ENCODE peak calls at places on chromosomes 3 and 15, in nine cellular contexts. One of them, this sample, is unnamed. For H3K9me3, the result is how much of the 10 kb centered on the place peaks cover.

GRCh38 chr15:73328149-73328820 is 40.5 kb downstream of the HCN4 start:
- DNase-seq in adrenal gland: no peak
- DNase-seq in CD4-positive, alpha-beta T cell: no peak
- DNase-seq in A549: no peak
- DNase-seq in BE2C: no peak
- DNase-seq in suprapubic skin: peak
- DNase-seq in CD4-positive, CD25-positive, alpha-beta regulatory T cell: no peak
- DNase-seq in psoas muscle: no peak
- DNase-seq in CD8-positive, alpha-beta T cell: no peak
- DNase-seq in this sample: no peak

GRCh38 chr15:27873825-27874224 is 225.3 kb downstream of the OCA2 start:
- DNase-seq in CD4-positive, CD25-positive, alpha-beta regulatory T cell: no peak
- DNase-seq in psoas muscle: no peak
- DNase-seq in adrenal gland: no peak
- DNase-seq in A549: no peak
- DNase-seq in BE2C: no peak
- DNase-seq in suprapubic skin: no peak
- DNase-seq in CD4-positive, alpha-beta T cell: no peak
- DNase-seq in CD8-positive, alpha-beta T cell: no peak
- DNase-seq in this sample: no peak

GRCh38 chr15:42919794-42920280 is 741 bp downstream of the TTBK2 start:
- DNase-seq in CD4-positive, CD25-positive, alpha-beta regulatory T cell: peak
- DNase-seq in CD4-positive, alpha-beta T cell: no peak
- DNase-seq in BE2C: peak
- DNase-seq in CD8-positive, alpha-beta T cell: peak
- DNase-seq in suprapubic skin: no peak
- DNase-seq in A549: no peak
- DNase-seq in psoas muscle: no peak
- DNase-seq in adrenal gland: peak
- DNase-seq in this sample: no peak

GRCh38 chr3:69649713-69650419 is 89.4 kb upstream of the MITF start:
- DNase-seq in adrenal gland: no peak
- DNase-seq in suprapubic skin: no peak
- DNase-seq in A549: no peak
- DNase-seq in CD8-positive, alpha-beta T cell: no peak
- DNase-seq in CD4-positive, CD25-positive, alpha-beta regulatory T cell: no peak
- DNase-seq in BE2C: no peak
- DNase-seq in CD4-positive, alpha-beta T cell: no peak
- DNase-seq in psoas muscle: no peak
- DNase-seq in this sample: no peak

GRCh38 chr15:47812436-47813109 is 95.3 kb downstream of the SEMA6D start:
- DNase-seq in CD8-positive, alpha-beta T cell: no peak
- DNase-seq in CD4-positive, CD25-positive, alpha-beta regulatory T cell: no peak
- DNase-seq in psoas muscle: no peak
- DNase-seq in CD4-positive, alpha-beta T cell: no peak
- DNase-seq in A549: peak
- DNase-seq in adrenal gland: no peak
- DNase-seq in BE2C: no peak
- DNase-seq in suprapubic skin: no peak
- DNase-seq in this sample: no peak

GRCh38 chr3:71175722-71176365 is 407.7 kb downstream of the FOXP1 start:
- DNase-seq in adrenal gland: no peak
- DNase-seq in suprapubic skin: no peak
- DNase-seq in psoas muscle: no peak
- DNase-seq in BE2C: no peak
- DNase-seq in CD4-positive, alpha-beta T cell: no peak
- DNase-seq in CD8-positive, alpha-beta T cell: no peak
- DNase-seq in CD4-positive, CD25-positive, alpha-beta regulatory T cell: no peak
- DNase-seq in A549: no peak
- DNase-seq in this sample: no peak

GRCh38 chr3:4429648-4430350 is 37.3 kb downstream of the SUMF1 start:
- DNase-seq in BE2C: no peak
- DNase-seq in psoas muscle: no peak
- DNase-seq in CD8-positive, alpha-beta T cell: no peak
- DNase-seq in suprapubic skin: no peak
- DNase-seq in CD4-positive, alpha-beta T cell: no peak
- DNase-seq in A549: no peak
- DNase-seq in adrenal gland: peak
- DNase-seq in CD4-positive, CD25-positive, alpha-beta regulatory T cell: no peak
- DNase-seq in this sample: no peak

GRCh38 chr3:102163039-102163817 is 271.6 kb upstream of the ZPLD1 start:
- DNase-seq in adrenal gland: peak
- DNase-seq in BE2C: peak
- DNase-seq in CD4-positive, CD25-positive, alpha-beta regulatory T cell: no peak
- DNase-seq in psoas muscle: peak
- DNase-seq in CD4-positive, alpha-beta T cell: no peak
- DNase-seq in A549: peak
- DNase-seq in CD8-positive, alpha-beta T cell: no peak
- DNase-seq in suprapubic skin: no peak
- DNase-seq in this sample: no peak

GRCh38 chr3:15428539-15428938 is 1.1 kb downstream of the EAF1 start:
- DNase-seq in CD4-positive, alpha-beta T cell: no peak
- DNase-seq in CD4-positive, CD25-positive, alpha-beta regulatory T cell: peak
- DNase-seq in adrenal gland: no peak
- DNase-seq in psoas muscle: no peak
- DNase-seq in A549: no peak
- DNase-seq in CD8-positive, alpha-beta T cell: no peak
- DNase-seq in suprapubic skin: no peak
- DNase-seq in BE2C: no peak
- DNase-seq in this sample: no peak

GRCh38 chr3:49900491-49901153 is 3.1 kb downstream of the MST1R start:
- DNase-seq in BE2C: no peak
- DNase-seq in CD8-positive, alpha-beta T cell: no peak
- DNase-seq in CD4-positive, CD25-positive, alpha-beta regulatory T cell: no peak
- DNase-seq in CD4-positive, alpha-beta T cell: no peak
- DNase-seq in adrenal gland: peak
- DNase-seq in A549: peak
- DNase-seq in suprapubic skin: no peak
- DNase-seq in psoas muscle: peak
- DNase-seq in this sample: no peak

GRCh38 chr3:42590989-42591756 is 513 bp downstream of the SS18L2 start:
- DNase-seq in CD4-positive, CD25-positive, alpha-beta regulatory T cell: no peak
- DNase-seq in suprapubic skin: no peak
- DNase-seq in adrenal gland: peak
- DNase-seq in CD8-positive, alpha-beta T cell: no peak
- DNase-seq in CD4-positive, alpha-beta T cell: no peak
- DNase-seq in A549: no peak
- DNase-seq in BE2C: no peak
- DNase-seq in psoas muscle: peak
- DNase-seq in this sample: no peak

GRCh38 chr3:156551746-156552145 is 3.2 kb downstream of the SSR3 start:
- DNase-seq in adrenal gland: no peak
- DNase-seq in CD4-positive, alpha-beta T cell: no peak
- DNase-seq in CD8-positive, alpha-beta T cell: no peak
- DNase-seq in BE2C: no peak
- DNase-seq in CD4-positive, CD25-positive, alpha-beta regulatory T cell: no peak
- DNase-seq in suprapubic skin: no peak
- DNase-seq in psoas muscle: no peak
- DNase-seq in A549: no peak
- DNase-seq in this sample: no peak

GRCh38 chr15:26891448-26891881 is 24.6 kb downstream of the GABRA5 start:
- DNase-seq in CD4-positive, CD25-positive, alpha-beta regulatory T cell: peak
- DNase-seq in BE2C: peak
- DNase-seq in CD4-positive, alpha-beta T cell: no peak
- DNase-seq in suprapubic skin: no peak
- DNase-seq in CD8-positive, alpha-beta T cell: no peak
- DNase-seq in adrenal gland: peak
- DNase-seq in psoas muscle: no peak
- DNase-seq in A549: peak
- DNase-seq in this sample: no peak

GRCh38 chr15:99683000-99683670 is 50.1 kb downstream of the LYSMD4 start:
- DNase-seq in CD4-positive, alpha-beta T cell: no peak
- DNase-seq in CD4-positive, CD25-positive, alpha-beta regulatory T cell: peak
- DNase-seq in psoas muscle: no peak
- DNase-seq in BE2C: no peak
- DNase-seq in suprapubic skin: no peak
- DNase-seq in adrenal gland: no peak
- DNase-seq in A549: no peak
- DNase-seq in CD8-positive, alpha-beta T cell: no peak
- DNase-seq in this sample: no peak

GRCh38 chr15:80309769-80310384 is 57.9 kb upstream of the CTXND1 start:
- DNase-seq in CD4-positive, alpha-beta T cell: no peak
- DNase-seq in A549: peak
- DNase-seq in adrenal gland: peak
- DNase-seq in CD8-positive, alpha-beta T cell: no peak
- DNase-seq in psoas muscle: no peak
- DNase-seq in BE2C: peak
- DNase-seq in suprapubic skin: no peak
- DNase-seq in CD4-positive, CD25-positive, alpha-beta regulatory T cell: no peak
- DNase-seq in this sample: no peak

GRCh38 chr3:170470063-170471006 is 51.7 kb downstream of the CLDN11 start:
- DNase-seq in CD4-positive, alpha-beta T cell: no peak
- DNase-seq in CD4-positive, CD25-positive, alpha-beta regulatory T cell: no peak
- DNase-seq in adrenal gland: no peak
- DNase-seq in A549: no peak
- DNase-seq in BE2C: no peak
- DNase-seq in suprapubic skin: no peak
- DNase-seq in CD8-positive, alpha-beta T cell: no peak
- DNase-seq in psoas muscle: no peak
- DNase-seq in this sample: no peak

GRCh38 chr3:39275963-39276593 is 3.8 kb downstream of the CX3CR1 start:
- DNase-seq in CD8-positive, alpha-beta T cell: no peak
- DNase-seq in suprapubic skin: no peak
- DNase-seq in adrenal gland: no peak
- DNase-seq in BE2C: no peak
- DNase-seq in A549: no peak
- DNase-seq in CD4-positive, CD25-positive, alpha-beta regulatory T cell: no peak
- DNase-seq in CD4-positive, alpha-beta T cell: no peak
- DNase-seq in psoas muscle: no peak
- DNase-seq in this sample: no peak

GRCh38 chr15:31815411-31816155 is 214.7 kb upstream of the CHRNA7 start:
- DNase-seq in A549: no peak
- DNase-seq in adrenal gland: peak
- DNase-seq in suprapubic skin: no peak
- DNase-seq in CD8-positive, alpha-beta T cell: no peak
- DNase-seq in BE2C: no peak
- DNase-seq in CD4-positive, CD25-positive, alpha-beta regulatory T cell: no peak
- DNase-seq in CD4-positive, alpha-beta T cell: no peak
- DNase-seq in psoas muscle: no peak
- DNase-seq in this sample: no peak

GRCh38 chr15:31814082-31814481 is 216.2 kb upstream of the CHRNA7 start:
- DNase-seq in suprapubic skin: no peak
- DNase-seq in A549: no peak
- DNase-seq in BE2C: no peak
- DNase-seq in CD8-positive, alpha-beta T cell: no peak
- DNase-seq in psoas muscle: no peak
- DNase-seq in CD4-positive, alpha-beta T cell: no peak
- DNase-seq in CD4-positive, CD25-positive, alpha-beta regulatory T cell: no peak
- DNase-seq in adrenal gland: no peak
- DNase-seq in this sample: no peak

GRCh38 chr15:31811641-31812040 is 218.7 kb upstream of the CHRNA7 start:
- DNase-seq in adrenal gland: no peak
- DNase-seq in psoas muscle: no peak
- DNase-seq in CD4-positive, alpha-beta T cell: no peak
- DNase-seq in suprapubic skin: no peak
- DNase-seq in CD4-positive, CD25-positive, alpha-beta regulatory T cell: no peak
- DNase-seq in CD8-positive, alpha-beta T cell: no peak
- DNase-seq in A549: no peak
- DNase-seq in BE2C: no peak
- DNase-seq in this sample: no peak
- H3K9me3 ChIP-seq in adrenal gland: under half
- H3K9me3 ChIP-seq in psoas muscle: under half
- H3K9me3 ChIP-seq in CD4-positive, alpha-beta T cell: under half
- H3K9me3 ChIP-seq in suprapubic skin: under half
- H3K9me3 ChIP-seq in CD4-positive, CD25-positive, alpha-beta regulatory T cell: under half
- H3K9me3 ChIP-seq in CD8-positive, alpha-beta T cell: under half
- H3K9me3 ChIP-seq in A549: under half
- H3K9me3 ChIP-seq in BE2C: under half
- H3K9me3 ChIP-seq in this sample: under half

GRCh38 chr3:1808590-1808989 is 290.1 kb upstream of the CNTN4 start:
- DNase-seq in suprapubic skin: no peak
- DNase-seq in BE2C: no peak
- DNase-seq in CD8-positive, alpha-beta T cell: no peak
- DNase-seq in CD4-positive, CD25-positive, alpha-beta regulatory T cell: no peak
- DNase-seq in adrenal gland: no peak
- DNase-seq in CD4-positive, alpha-beta T cell: no peak
- DNase-seq in A549: no peak
- DNase-seq in psoas muscle: no peak
- DNase-seq in this sample: no peak

GRCh38 chr3:1805331-1805730 is 293.3 kb upstream of the CNTN4 start:
- DNase-seq in psoas muscle: no peak
- DNase-seq in BE2C: no peak
- DNase-seq in adrenal gland: no peak
- DNase-seq in CD4-positive, CD25-positive, alpha-beta regulatory T cell: no peak
- DNase-seq in CD8-positive, alpha-beta T cell: no peak
- DNase-seq in CD4-positive, alpha-beta T cell: no peak
- DNase-seq in suprapubic skin: no peak
- DNase-seq in A549: no peak
- DNase-seq in this sample: no peak
- H3K9me3 ChIP-seq in psoas muscle: under half
- H3K9me3 ChIP-seq in BE2C: under half
- H3K9me3 ChIP-seq in adrenal gland: under half
- H3K9me3 ChIP-seq in CD4-positive, CD25-positive, alpha-beta regulatory T cell: under half
- H3K9me3 ChIP-seq in CD8-positive, alpha-beta T cell: under half
- H3K9me3 ChIP-seq in CD4-positive, alpha-beta T cell: under half
- H3K9me3 ChIP-seq in suprapubic skin: under half
- H3K9me3 ChIP-seq in A549: under half
- H3K9me3 ChIP-seq in this sample: under half

GRCh38 chr3:82384176-82384575 is 622.7 kb upstream of the GBE1 start:
- DNase-seq in A549: no peak
- DNase-seq in adrenal gland: no peak
- DNase-seq in CD4-positive, alpha-beta T cell: no peak
- DNase-seq in BE2C: no peak
- DNase-seq in psoas muscle: no peak
- DNase-seq in CD8-positive, alpha-beta T cell: no peak
- DNase-seq in suprapubic skin: no peak
- DNase-seq in CD4-positive, CD25-positive, alpha-beta regulatory T cell: no peak
- DNase-seq in this sample: no peak

GRCh38 chr3:82382831-82383230 is 621.4 kb upstream of the GBE1 start:
- DNase-seq in CD4-positive, alpha-beta T cell: no peak
- DNase-seq in adrenal gland: no peak
- DNase-seq in suprapubic skin: no peak
- DNase-seq in psoas muscle: no peak
- DNase-seq in BE2C: no peak
- DNase-seq in CD4-positive, CD25-positive, alpha-beta regulatory T cell: no peak
- DNase-seq in A549: no peak
- DNase-seq in CD8-positive, alpha-beta T cell: no peak
- DNase-seq in this sample: no peak

GRCh38 chr3:82376883-82377282 is 615.4 kb upstream of the GBE1 start:
- DNase-seq in adrenal gland: no peak
- DNase-seq in suprapubic skin: no peak
- DNase-seq in psoas muscle: no peak
- DNase-seq in CD8-positive, alpha-beta T cell: no peak
- DNase-seq in CD4-positive, CD25-positive, alpha-beta regulatory T cell: no peak
- DNase-seq in A549: no peak
- DNase-seq in CD4-positive, alpha-beta T cell: no peak
- DNase-seq in BE2C: no peak
- DNase-seq in this sample: no peak

GRCh38 chr3:82378370-82378769 is 616.9 kb upstream of the GBE1 start:
- DNase-seq in BE2C: no peak
- DNase-seq in psoas muscle: no peak
- DNase-seq in CD4-positive, alpha-beta T cell: no peak
- DNase-seq in suprapubic skin: no peak
- DNase-seq in CD8-positive, alpha-beta T cell: no peak
- DNase-seq in CD4-positive, CD25-positive, alpha-beta regulatory T cell: no peak
- DNase-seq in adrenal gland: no peak
- DNase-seq in A549: no peak
- DNase-seq in this sample: no peak
- H3K9me3 ChIP-seq in BE2C: under half
- H3K9me3 ChIP-seq in psoas muscle: under half
- H3K9me3 ChIP-seq in CD4-positive, alpha-beta T cell: under half
- H3K9me3 ChIP-seq in suprapubic skin: under half
- H3K9me3 ChIP-seq in CD8-positive, alpha-beta T cell: under half
- H3K9me3 ChIP-seq in CD4-positive, CD25-positive, alpha-beta regulatory T cell: under half
- H3K9me3 ChIP-seq in adrenal gland: under half
- H3K9me3 ChIP-seq in A549: under half
- H3K9me3 ChIP-seq in this sample: under half

GRCh38 chr3:176512037-176512436 is 685.2 kb downstream of the TBL1XR1 start:
- DNase-seq in CD8-positive, alpha-beta T cell: no peak
- DNase-seq in A549: no peak
- DNase-seq in adrenal gland: no peak
- DNase-seq in suprapubic skin: no peak
- DNase-seq in BE2C: no peak
- DNase-seq in CD4-positive, alpha-beta T cell: no peak
- DNase-seq in CD4-positive, CD25-positive, alpha-beta regulatory T cell: no peak
- DNase-seq in psoas muscle: no peak
- DNase-seq in this sample: no peak
- H3K9me3 ChIP-seq in CD8-positive, alpha-beta T cell: under half
- H3K9me3 ChIP-seq in A549: under half
- H3K9me3 ChIP-seq in adrenal gland: under half
- H3K9me3 ChIP-seq in suprapubic skin: under half
- H3K9me3 ChIP-seq in BE2C: under half
- H3K9me3 ChIP-seq in CD4-positive, alpha-beta T cell: under half
- H3K9me3 ChIP-seq in CD4-positive, CD25-positive, alpha-beta regulatory T cell: under half
- H3K9me3 ChIP-seq in psoas muscle: under half
- H3K9me3 ChIP-seq in this sample: under half

This sample was measured in T-helper 17 cell.